ENCODE peak calls at places on chromosomes 6 and 20, in eight cellular contexts. Q, S, P, B, Z, D, H and O are unnamed samples.
A peak's percentile ranks its signal among the peaks of the same experiment; 100 is the strongest.

GRCh38 chr6:36559394-36559793 is 12.1 kb upstream of the STK38 start:
- DNase-seq in Q (no peak), S (no peak), P (no peak), B (no peak), Z (no peak), D (no peak), H (no peak), O (no peak)

GRCh38 chr20:34570859-34571306 is 12.4 kb downstream of the MAP1LC3A start:
- DNase-seq in Q (no peak), S (no peak), P (no peak), B (no peak), Z (peak; percentile 39), D (peak; percentile 37), H (no peak), O (no peak)

GRCh38 chr20:38355161-38356012 is 9.1 kb downstream of the LBP start:
- DNase-seq in Q (no peak), S (no peak), P (no peak), B (no peak), Z (peak; percentile 57), D (no peak), H (no peak), O (no peak)

GRCh38 chr6:89792881-89793280 is 26.7 kb downstream of the MDN1 start:
- DNase-seq in Q (peak; percentile 43), S (peak; percentile 8), P (peak; percentile 49), B (no peak), Z (peak; percentile 34), D (no peak), H (peak; percentile 51), O (peak; percentile 56)

GRCh38 chr6:39225946-39226437 is 3.3 kb downstream of the KCNK5 start:
- DNase-seq in Q (no peak), S (no peak), P (peak; percentile 81), B (no peak), Z (no peak), D (no peak), H (no peak), O (peak; percentile 89)

GRCh38 chr6:14804001-14804401 is 441.9 kb upstream of the JARID2 start:
- DNase-seq in Q (no peak), S (no peak), P (no peak), B (no peak), Z (peak; percentile 58), D (no peak), H (no peak), O (no peak)

GRCh38 chr6:14848019-14848418 is 397.9 kb upstream of the JARID2 start:
- DNase-seq in Q (no peak), S (no peak), P (no peak), B (no peak), Z (no peak), D (no peak), H (no peak), O (no peak)

GRCh38 chr6:151958332-151958731 is 150.8 kb downstream of the ESR1 start:
- DNase-seq in Q (no peak), S (no peak), P (no peak), B (no peak), Z (no peak), D (no peak), H (no peak), O (no peak)

GRCh38 chr6:331622-332521 is 39.6 kb downstream of the DUSP22 start:
- DNase-seq in Q (no peak), S (no peak), P (no peak), B (no peak), Z (no peak), D (peak; percentile 62), H (no peak), O (no peak)

GRCh38 chr6:106510090-106510970 is 119.0 kb downstream of the RTN4IP1 start:
- DNase-seq in Q (peak; percentile 36), S (peak; percentile 72), P (peak; percentile 83), B (peak; percentile 76), Z (peak; percentile 51), D (no peak), H (peak; percentile 32), O (peak; percentile 90)

GRCh38 chr20:18645851-18646250 is 58.0 kb downstream of the DTD1 start:
- DNase-seq in Q (no peak), S (no peak), P (no peak), B (no peak), Z (peak; percentile 14), D (no peak), H (no peak), O (no peak)